ENCODE peak calls at places on chromosomes 11 and 22, in nine cellular contexts. A, W, Y, Z, Q, C, G, V and U are unnamed samples.

GRCh38 chr11:47967577-47968230 is 12.7 kb upstream of the PTPRJ start:
- DNase-seq in A (no peak), W (peak; percentile 32), Y (no peak), Z (no peak), Q (no peak), C (no peak), G (no peak), V (no peak), U (no peak)

GRCh38 chr11:61193596-61193995 is 9.7 kb upstream of the PGA3 start:
- DNase-seq in A (no peak), W (no peak), Y (peak; percentile 31), Z (no peak), Q (no peak), C (peak; percentile 45), G (no peak), V (no peak), U (no peak)

GRCh38 chr22:39292561-39293074 is 26.8 kb downstream of the RPL3 start:
- DNase-seq in A (peak; percentile 96), W (peak; percentile 92), Y (peak; percentile 47), Z (peak; percentile 81), Q (peak; percentile 96), C (no peak), G (peak; percentile 93), V (peak; percentile 92), U (peak; percentile 88)

GRCh38 chr22:36285545-36285944 is 32.6 kb downstream of the APOL1 start:
- DNase-seq in A (no peak), W (no peak), Y (no peak), Z (no peak), Q (no peak), C (peak; percentile 19), G (no peak), V (no peak), U (no peak)

GRCh38 chr11:12180257-12181205 is 70.1 kb downstream of the MICAL2 start:
- DNase-seq in A (no peak), W (no peak), Y (no peak), Z (no peak), Q (no peak), C (no peak), G (no peak), V (no peak), U (peak; percentile 66)

GRCh38 chr11:126165366-126166156 is 45.9 kb downstream of the RPUSD4 start:
- DNase-seq in A (no peak), W (no peak), Y (no peak), Z (no peak), Q (no peak), C (no peak), G (no peak), V (peak; percentile 1), U (no peak)

GRCh38 chr22:42217752-42218280 is 52.6 kb downstream of the TCF20 start:
- DNase-seq in A (no peak), W (peak; percentile 30), Y (peak; percentile 68), Z (no peak), Q (peak; percentile 6), C (no peak), G (no peak), V (no peak), U (no peak)

GRCh38 chr11:315051-315481 is 1.2 kb downstream of the IFITM1 start:
- DNase-seq in A (no peak), W (no peak), Y (no peak), Z (no peak), Q (no peak), C (no peak), G (no peak), V (no peak), U (no peak)

GRCh38 chr22:19756288-19757128 is 4.1 kb upstream of the TBX1 start:
- DNase-seq in A (peak; percentile 80), W (no peak), Y (peak; percentile 73), Z (peak; percentile 72), Q (peak; percentile 26), C (peak; percentile 78), G (peak; percentile 34), V (no peak), U (no peak)

GRCh38 chr11:12867531-12867930 is 141.6 kb upstream of the RASSF10 start:
- DNase-seq in A (no peak), W (no peak), Y (no peak), Z (no peak), Q (no peak), C (no peak), G (no peak), V (no peak), U (no peak)

GRCh38 chr22:20235453-20235991 is 32.6 kb downstream of the RTN4R start:
- DNase-seq in A (no peak), W (no peak), Y (no peak), Z (no peak), Q (no peak), C (no peak), G (no peak), V (no peak), U (no peak)

GRCh38 chr11:128926437-128927107 is 16.1 kb downstream of the TP53AIP1 start:
- DNase-seq in A (no peak), W (no peak), Y (no peak), Z (no peak), Q (no peak), C (no peak), G (no peak), V (no peak), U (no peak)

GRCh38 chr22:47793304-47794101 is 1031.1 kb downstream of the TBC1D22A start:
- DNase-seq in A (no peak), W (no peak), Y (no peak), Z (no peak), Q (no peak), C (no peak), G (no peak), V (no peak), U (no peak)

GRCh38 chr11:76510060-76511047 is 65.5 kb downstream of the EMSY start:
- DNase-seq in A (no peak), W (peak; percentile 56), Y (peak; percentile 81), Z (no peak), Q (no peak), C (no peak), G (no peak), V (no peak), U (no peak)

GRCh38 chr22:38079804-38080203 is 4.2 kb downstream of the SLC16A8 start:
- DNase-seq in A (no peak), W (no peak), Y (no peak), Z (no peak), Q (no peak), C (no peak), G (no peak), V (no peak), U (no peak)

GRCh38 chr11:131392528-131393255 is 22.3 kb downstream of the NTM start:
- DNase-seq in A (no peak), W (no peak), Y (peak; percentile 78), Z (no peak), Q (no peak), C (no peak), G (no peak), V (no peak), U (no peak)

GRCh38 chr11:27726981-27727380 is 26.7 kb upstream of the BDNF start:
- DNase-seq in A (no peak), W (no peak), Y (no peak), Z (no peak), Q (no peak), C (no peak), G (no peak), V (no peak), U (no peak)
- H3K27ac ChIP-seq in A (no peak overlapping the region), W (no peak overlapping the region), Y (no peak overlapping the region), Z (no peak overlapping the region), Q (no peak overlapping the region), C (no peak overlapping the region), G (no peak overlapping the region), V (no peak overlapping the region), U (no peak overlapping the region)

DNA sequence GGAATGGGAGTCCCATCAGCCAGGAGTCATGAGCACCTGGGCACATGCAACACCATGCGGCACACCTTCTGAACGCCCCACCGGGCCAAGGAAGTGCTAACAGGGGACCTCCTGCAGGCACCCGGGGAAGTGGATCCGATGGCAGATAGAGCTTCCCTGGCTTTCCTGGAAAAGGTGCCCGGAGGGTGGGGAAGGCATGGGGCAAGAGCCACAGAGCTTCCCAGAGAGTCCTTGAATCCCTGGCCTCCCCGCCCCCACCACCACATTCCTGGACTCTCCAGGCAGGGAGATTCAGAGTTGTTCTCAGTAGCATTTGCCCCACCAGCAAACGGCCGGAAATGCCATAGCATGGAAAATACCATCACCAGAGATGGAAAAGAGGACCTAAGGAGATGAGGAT is 8.3 kb downstream of the TRIM29 start:
- DNase-seq in A (peak; percentile 50), W (no peak), Y (no peak), Z (no peak), Q (no peak), C (no peak), G (no peak), V (peak; percentile 2), U (no peak)
- H3K4me1 ChIP-seq in A (peaks cover 11% of the 10 kb centered on the region), W (no peaks in the 10 kb centered on the region), Y (no peaks in the 10 kb centered on the region), Z (peaks cover 29% of the 10 kb centered on the region), Q (no peaks in the 10 kb centered on the region), C (no peaks in the 10 kb centered on the region), G (peaks cover 6% of the 10 kb centered on the region), V (no peaks in the 10 kb centered on the region), U (peaks cover 49% of the 10 kb centered on the region)

DNA sequence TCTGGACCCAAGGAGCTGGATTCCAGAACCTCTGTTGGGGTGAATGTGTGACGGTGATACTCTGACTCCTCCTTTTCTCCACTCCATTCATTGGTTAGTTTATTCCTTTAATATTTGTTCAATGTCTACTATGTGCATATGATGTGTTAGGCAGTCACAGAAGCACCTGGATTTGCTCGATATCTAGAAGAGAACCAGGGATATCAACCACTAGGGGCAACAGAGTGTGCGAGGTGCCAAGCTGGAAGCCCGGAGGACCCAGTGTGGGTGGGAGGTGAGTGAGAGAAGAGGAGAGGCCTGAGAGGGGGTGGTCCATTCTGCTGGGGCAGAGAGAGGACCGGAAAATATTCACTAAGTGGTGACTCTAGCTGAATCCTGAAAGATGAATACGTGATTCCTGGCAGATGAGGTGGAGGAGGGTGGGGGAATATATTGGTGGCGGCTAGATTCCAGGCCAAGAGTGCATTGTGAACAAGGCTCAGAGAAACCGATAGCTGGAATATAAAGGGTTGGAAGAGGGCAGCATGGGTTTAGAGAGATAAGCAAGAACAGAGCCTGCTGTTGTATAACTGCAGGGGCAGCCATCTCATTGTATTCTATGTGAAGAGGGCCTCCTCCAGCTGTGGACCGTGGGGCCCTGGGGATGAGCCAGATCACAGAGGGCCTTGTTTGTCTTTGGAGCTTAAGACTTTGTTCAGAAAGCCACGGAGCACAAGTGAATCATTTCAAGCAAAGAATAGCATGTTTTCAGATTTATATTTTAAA is 6.9 kb upstream of the TIMP3 start:
- DNase-seq in A (no peak), W (peak; percentile 54), Y (peak; percentile 68), Z (no peak), Q (no peak), C (no peak), G (peak; percentile 10), V (no peak), U (no peak)
- TF ChIP-seq CTCF in A (no peak), W (no peak), Y (peak; percentile 61), Z (no peak), Q (no peak), C (peak; percentile 23), G (peak; percentile 52), V (no peak), U (peak; percentile 12)

GRCh38 chr11:62688481-62688880 is 849 bp downstream of the LRRN4CL start:
- DNase-seq in A (no peak), W (no peak), Y (no peak), Z (no peak), Q (no peak), C (no peak), G (no peak), V (no peak), U (no peak)

GRCh38 chr11:62694455-62695167 is 5.3 kb upstream of the LRRN4CL start:
- DNase-seq in A (peak; percentile 66), W (peak; percentile 82), Y (peak; percentile 94), Z (peak; percentile 68), Q (peak; percentile 68), C (peak; percentile 81), G (peak; percentile 72), V (peak; percentile 70), U (peak; percentile 56)

GRCh38 chr11:62687508-62688396 is 1.6 kb downstream of the LRRN4CL start:
- DNase-seq in A (no peak), W (no peak), Y (peak; percentile 85), Z (no peak), Q (no peak), C (peak; percentile 36), G (no peak), V (peak; percentile 34), U (no peak)

GRCh38 chr11:62689421-62690183 is at the start of gene LRRN4CL:
- DNase-seq in A (no peak), W (peak; percentile 86), Y (no peak), Z (no peak), Q (no peak), C (peak; percentile 27), G (no peak), V (peak; percentile 79), U (peak; percentile 66)
- H3K27ac ChIP-seq in A (peak within 1 kb of the TSS; percentile 43), W (peak within 1 kb of the TSS; percentile 66), Y (no peak within 1 kb of the TSS), Z (no peak within 1 kb of the TSS), Q (no peak within 1 kb of the TSS), C (no peak within 1 kb of the TSS), G (no peak within 1 kb of the TSS), V (peak within 1 kb of the TSS; percentile 79), U (no peak within 1 kb of the TSS)